ENCODE peak calls at places on chromosomes 2 and 18, in nine cellular contexts. One of them, this sample, is unnamed.

GRCh38 chr2:85561280-85562212 is at the start of gene GGCX:
- DNase-seq in A172: peak
- DNase-seq in AG04450: peak
- DNase-seq in DMS79 treated with DMSO at 0.1 percent for 48 hours: peak
- DNase-seq in fibroblast of lung: peak
- DNase-seq in stimulated activated CD4-positive, alpha-beta T cell treated with anti-CD3 and anti-CD28 coated beads, Interleukin-2, amount 100 ng/mL, for 48 hours: peak
- DNase-seq in anterior cingulate cortex: peak
- DNase-seq in brain microvascular endothelial cell: peak
- DNase-seq in H4: peak
- DNase-seq in this sample: peak

GRCh38 chr2:233040174-233040530 is 7.7 kb downstream of the NEU2 start:
- DNase-seq in A172: no peak
- DNase-seq in AG04450: no peak
- DNase-seq in DMS79 treated with DMSO at 0.1 percent for 48 hours: no peak
- DNase-seq in fibroblast of lung: no peak
- DNase-seq in stimulated activated CD4-positive, alpha-beta T cell treated with anti-CD3 and anti-CD28 coated beads, Interleukin-2, amount 100 ng/mL, for 48 hours: no peak
- DNase-seq in anterior cingulate cortex: no peak
- DNase-seq in brain microvascular endothelial cell: no peak
- DNase-seq in H4: no peak
- DNase-seq in this sample: no peak

GRCh38 chr2:9331704-9332103 is 91.6 kb downstream of the ITGB1BP1 start:
- DNase-seq in A172: no peak
- DNase-seq in AG04450: no peak
- DNase-seq in DMS79 treated with DMSO at 0.1 percent for 48 hours: no peak
- DNase-seq in fibroblast of lung: peak
- DNase-seq in stimulated activated CD4-positive, alpha-beta T cell treated with anti-CD3 and anti-CD28 coated beads, Interleukin-2, amount 100 ng/mL, for 48 hours: no peak
- DNase-seq in anterior cingulate cortex: no peak
- DNase-seq in brain microvascular endothelial cell: peak
- DNase-seq in H4: no peak
- DNase-seq in this sample: no peak

GRCh38 chr2:230974096-230974913 is 21.6 kb upstream of the SPATA3 start:
- DNase-seq in A172: peak
- DNase-seq in AG04450: no peak
- DNase-seq in DMS79 treated with DMSO at 0.1 percent for 48 hours: no peak
- DNase-seq in fibroblast of lung: peak
- DNase-seq in stimulated activated CD4-positive, alpha-beta T cell treated with anti-CD3 and anti-CD28 coated beads, Interleukin-2, amount 100 ng/mL, for 48 hours: peak
- DNase-seq in anterior cingulate cortex: no peak
- DNase-seq in brain microvascular endothelial cell: peak
- DNase-seq in H4: peak
- DNase-seq in this sample: no peak

GRCh38 chr2:218482651-218483050 is 63.7 kb downstream of the VIL1 start:
- DNase-seq in A172: no peak
- DNase-seq in AG04450: no peak
- DNase-seq in DMS79 treated with DMSO at 0.1 percent for 48 hours: no peak
- DNase-seq in fibroblast of lung: no peak
- DNase-seq in stimulated activated CD4-positive, alpha-beta T cell treated with anti-CD3 and anti-CD28 coated beads, Interleukin-2, amount 100 ng/mL, for 48 hours: no peak
- DNase-seq in anterior cingulate cortex: no peak
- DNase-seq in brain microvascular endothelial cell: no peak
- DNase-seq in H4: no peak
- DNase-seq in this sample: no peak

GRCh38 chr2:189723199-189723598 is 39.4 kb downstream of the OSGEPL1 start:
- DNase-seq in A172: no peak
- DNase-seq in AG04450: no peak
- DNase-seq in DMS79 treated with DMSO at 0.1 percent for 48 hours: no peak
- DNase-seq in fibroblast of lung: no peak
- DNase-seq in stimulated activated CD4-positive, alpha-beta T cell treated with anti-CD3 and anti-CD28 coated beads, Interleukin-2, amount 100 ng/mL, for 48 hours: no peak
- DNase-seq in anterior cingulate cortex: no peak
- DNase-seq in brain microvascular endothelial cell: no peak
- DNase-seq in H4: no peak
- DNase-seq in this sample: no peak

GRCh38 chr18:50454379-50455005 is 79.6 kb downstream of the SKA1 start:
- DNase-seq in A172: no peak
- DNase-seq in AG04450: no peak
- DNase-seq in DMS79 treated with DMSO at 0.1 percent for 48 hours: peak
- DNase-seq in fibroblast of lung: no peak
- DNase-seq in stimulated activated CD4-positive, alpha-beta T cell treated with anti-CD3 and anti-CD28 coated beads, Interleukin-2, amount 100 ng/mL, for 48 hours: no peak
- DNase-seq in anterior cingulate cortex: no peak
- DNase-seq in brain microvascular endothelial cell: no peak
- DNase-seq in H4: no peak
- DNase-seq in this sample: no peak

GRCh38 chr2:28747714-28748113 is 3.9 kb upstream of the PPP1CB start:
- DNase-seq in A172: no peak
- DNase-seq in AG04450: no peak
- DNase-seq in DMS79 treated with DMSO at 0.1 percent for 48 hours: no peak
- DNase-seq in fibroblast of lung: no peak
- DNase-seq in stimulated activated CD4-positive, alpha-beta T cell treated with anti-CD3 and anti-CD28 coated beads, Interleukin-2, amount 100 ng/mL, for 48 hours: no peak
- DNase-seq in anterior cingulate cortex: no peak
- DNase-seq in brain microvascular endothelial cell: no peak
- DNase-seq in H4: no peak
- DNase-seq in this sample: no peak

GRCh38 chr2:182077451-182078142 is 91.9 kb downstream of the PPP1R1C start:
- DNase-seq in A172: peak
- DNase-seq in AG04450: peak
- DNase-seq in DMS79 treated with DMSO at 0.1 percent for 48 hours: peak
- DNase-seq in fibroblast of lung: peak
- DNase-seq in stimulated activated CD4-positive, alpha-beta T cell treated with anti-CD3 and anti-CD28 coated beads, Interleukin-2, amount 100 ng/mL, for 48 hours: peak
- DNase-seq in anterior cingulate cortex: no peak
- DNase-seq in brain microvascular endothelial cell: peak
- DNase-seq in H4: peak
- DNase-seq in this sample: no peak

GRCh38 chr2:31217465-31218200 is at the start of gene CAPN14:
- DNase-seq in A172: no peak
- DNase-seq in AG04450: no peak
- DNase-seq in DMS79 treated with DMSO at 0.1 percent for 48 hours: no peak
- DNase-seq in fibroblast of lung: no peak
- DNase-seq in stimulated activated CD4-positive, alpha-beta T cell treated with anti-CD3 and anti-CD28 coated beads, Interleukin-2, amount 100 ng/mL, for 48 hours: no peak
- DNase-seq in anterior cingulate cortex: no peak
- DNase-seq in brain microvascular endothelial cell: no peak
- DNase-seq in H4: no peak
- DNase-seq in this sample: no peak

GRCh38 chr2:95159690-95160449 is at the start of gene ZNF514:
- DNase-seq in A172: no peak
- DNase-seq in AG04450: peak
- DNase-seq in DMS79 treated with DMSO at 0.1 percent for 48 hours: peak
- DNase-seq in fibroblast of lung: peak
- DNase-seq in stimulated activated CD4-positive, alpha-beta T cell treated with anti-CD3 and anti-CD28 coated beads, Interleukin-2, amount 100 ng/mL, for 48 hours: peak
- DNase-seq in anterior cingulate cortex: peak
- DNase-seq in brain microvascular endothelial cell: peak
- DNase-seq in H4: peak
- DNase-seq in this sample: peak

GRCh38 chr2:32746554-32747133 is 118.8 kb downstream of the TTC27 start:
- DNase-seq in A172: no peak
- DNase-seq in AG04450: no peak
- DNase-seq in DMS79 treated with DMSO at 0.1 percent for 48 hours: no peak
- DNase-seq in fibroblast of lung: no peak
- DNase-seq in stimulated activated CD4-positive, alpha-beta T cell treated with anti-CD3 and anti-CD28 coated beads, Interleukin-2, amount 100 ng/mL, for 48 hours: no peak
- DNase-seq in anterior cingulate cortex: no peak
- DNase-seq in brain microvascular endothelial cell: no peak
- DNase-seq in H4: no peak
- DNase-seq in this sample: no peak

GRCh38 chr2:11646530-11646929 is 23.5 kb downstream of the NTSR2 start:
- DNase-seq in A172: no peak
- DNase-seq in AG04450: no peak
- DNase-seq in DMS79 treated with DMSO at 0.1 percent for 48 hours: no peak
- DNase-seq in fibroblast of lung: no peak
- DNase-seq in stimulated activated CD4-positive, alpha-beta T cell treated with anti-CD3 and anti-CD28 coated beads, Interleukin-2, amount 100 ng/mL, for 48 hours: no peak
- DNase-seq in anterior cingulate cortex: no peak
- DNase-seq in brain microvascular endothelial cell: no peak
- DNase-seq in H4: no peak
- DNase-seq in this sample: no peak

GRCh38 chr18:79922971-79923411 is 28.5 kb downstream of the SLC66A2 start:
- DNase-seq in A172: no peak
- DNase-seq in AG04450: no peak
- DNase-seq in DMS79 treated with DMSO at 0.1 percent for 48 hours: no peak
- DNase-seq in fibroblast of lung: no peak
- DNase-seq in stimulated activated CD4-positive, alpha-beta T cell treated with anti-CD3 and anti-CD28 coated beads, Interleukin-2, amount 100 ng/mL, for 48 hours: no peak
- DNase-seq in anterior cingulate cortex: no peak
- DNase-seq in brain microvascular endothelial cell: no peak
- DNase-seq in H4: no peak
- DNase-seq in this sample: no peak

GRCh38 chr2:106127282-106127771 is 66.8 kb downstream of the UXS1 start:
- DNase-seq in A172: no peak
- DNase-seq in AG04450: no peak
- DNase-seq in DMS79 treated with DMSO at 0.1 percent for 48 hours: no peak
- DNase-seq in fibroblast of lung: peak
- DNase-seq in stimulated activated CD4-positive, alpha-beta T cell treated with anti-CD3 and anti-CD28 coated beads, Interleukin-2, amount 100 ng/mL, for 48 hours: no peak
- DNase-seq in anterior cingulate cortex: no peak
- DNase-seq in brain microvascular endothelial cell: no peak
- DNase-seq in H4: no peak
- DNase-seq in this sample: no peak

GRCh38 chr18:12048827-12049175 is 44.8 kb upstream of the ANKRD62 start:
- DNase-seq in A172: peak
- DNase-seq in AG04450: peak
- DNase-seq in DMS79 treated with DMSO at 0.1 percent for 48 hours: no peak
- DNase-seq in fibroblast of lung: peak
- DNase-seq in stimulated activated CD4-positive, alpha-beta T cell treated with anti-CD3 and anti-CD28 coated beads, Interleukin-2, amount 100 ng/mL, for 48 hours: no peak
- DNase-seq in anterior cingulate cortex: no peak
- DNase-seq in brain microvascular endothelial cell: no peak
- DNase-seq in H4: no peak
- DNase-seq in this sample: no peak

GRCh38 chr2:223396993-223397392 is 205.2 kb downstream of the SCG2 start:
- DNase-seq in A172: no peak
- DNase-seq in AG04450: no peak
- DNase-seq in DMS79 treated with DMSO at 0.1 percent for 48 hours: no peak
- DNase-seq in fibroblast of lung: no peak
- DNase-seq in stimulated activated CD4-positive, alpha-beta T cell treated with anti-CD3 and anti-CD28 coated beads, Interleukin-2, amount 100 ng/mL, for 48 hours: no peak
- DNase-seq in anterior cingulate cortex: no peak
- DNase-seq in brain microvascular endothelial cell: no peak
- DNase-seq in H4: no peak
- DNase-seq in this sample: no peak

GRCh38 chr2:218733615-218734021 is 23.0 kb downstream of the TTLL4 start:
- DNase-seq in A172: peak
- DNase-seq in AG04450: no peak
- DNase-seq in DMS79 treated with DMSO at 0.1 percent for 48 hours: no peak
- DNase-seq in fibroblast of lung: peak
- DNase-seq in stimulated activated CD4-positive, alpha-beta T cell treated with anti-CD3 and anti-CD28 coated beads, Interleukin-2, amount 100 ng/mL, for 48 hours: peak
- DNase-seq in anterior cingulate cortex: peak
- DNase-seq in brain microvascular endothelial cell: peak
- DNase-seq in H4: peak
- DNase-seq in this sample: peak

GRCh38 chr2:33469238-33469637 is 7.2 kb upstream of the RASGRP3 start:
- DNase-seq in A172: no peak
- DNase-seq in AG04450: no peak
- DNase-seq in DMS79 treated with DMSO at 0.1 percent for 48 hours: no peak
- DNase-seq in fibroblast of lung: no peak
- DNase-seq in stimulated activated CD4-positive, alpha-beta T cell treated with anti-CD3 and anti-CD28 coated beads, Interleukin-2, amount 100 ng/mL, for 48 hours: no peak
- DNase-seq in anterior cingulate cortex: no peak
- DNase-seq in brain microvascular endothelial cell: no peak
- DNase-seq in H4: no peak
- DNase-seq in this sample: no peak

GRCh38 chr2:175004730-175004979 is 526 bp downstream of the CHN1 start:
- DNase-seq in A172: no peak
- DNase-seq in AG04450: no peak
- DNase-seq in DMS79 treated with DMSO at 0.1 percent for 48 hours: no peak
- DNase-seq in fibroblast of lung: no peak
- DNase-seq in stimulated activated CD4-positive, alpha-beta T cell treated with anti-CD3 and anti-CD28 coated beads, Interleukin-2, amount 100 ng/mL, for 48 hours: no peak
- DNase-seq in anterior cingulate cortex: no peak
- DNase-seq in brain microvascular endothelial cell: no peak
- DNase-seq in H4: no peak
- DNase-seq in this sample: no peak

GRCh38 chr2:77104554-77104953 is 417.6 kb downstream of the LRRTM4 start:
- DNase-seq in A172: peak
- DNase-seq in AG04450: no peak
- DNase-seq in DMS79 treated with DMSO at 0.1 percent for 48 hours: no peak
- DNase-seq in fibroblast of lung: no peak
- DNase-seq in stimulated activated CD4-positive, alpha-beta T cell treated with anti-CD3 and anti-CD28 coated beads, Interleukin-2, amount 100 ng/mL, for 48 hours: no peak
- DNase-seq in anterior cingulate cortex: no peak
- DNase-seq in brain microvascular endothelial cell: no peak
- DNase-seq in H4: peak
- DNase-seq in this sample: no peak

GRCh38 chr18:2654828-2655152 is 736 bp upstream of the SMCHD1 start:
- DNase-seq in A172: no peak
- DNase-seq in AG04450: no peak
- DNase-seq in DMS79 treated with DMSO at 0.1 percent for 48 hours: no peak
- DNase-seq in fibroblast of lung: peak
- DNase-seq in stimulated activated CD4-positive, alpha-beta T cell treated with anti-CD3 and anti-CD28 coated beads, Interleukin-2, amount 100 ng/mL, for 48 hours: no peak
- DNase-seq in anterior cingulate cortex: no peak
- DNase-seq in brain microvascular endothelial cell: no peak
- DNase-seq in H4: no peak
- DNase-seq in this sample: no peak

This sample was measured in hypothalamus.